ENCODE peak calls at places on chromosomes 12 and 14, in four cellular contexts. Z is left lung, G is neural progenitor cell, W is keratinocyte. J is an unnamed sample.

GRCh38 chr12:109831929-109832328 is 1.3 kb downstream of the TRPV4 start:
- DNase-seq in Z (no peak), G (no peak), W (no peak), J (no peak)

GRCh38 chr12:120584343-120585149 is 3.3 kb upstream of the POP5 start:
- DNase-seq in Z (peak), G (peak), W (no peak), J (no peak)

GRCh38 chr12:112419269-112420133 is 754 bp downstream of the PTPN11 start:
- DNase-seq in Z (peak), G (peak), W (no peak), J (peak)

GRCh38 chr12:132754555-132754954 is 7.1 kb downstream of the ANKLE2 start:
- DNase-seq in Z (no peak), G (no peak), W (no peak), J (no peak)

GRCh38 chr14:72633551-72633950 is 260.4 kb downstream of the DPF3 start:
- DNase-seq in Z (no peak), G (no peak), W (no peak), J (no peak)

GRCh38 chr12:48004039-48004940 is at the start of gene COL2A1:
- DNase-seq in Z (no peak), G (peak), W (no peak), J (no peak)

GRCh38 chr12:120406080-120406479 is 31.8 kb upstream of the COX6A1 start:
- DNase-seq in Z (no peak), G (no peak), W (no peak), J (no peak)

GRCh38 chr12:52442600-52443061 is 8.5 kb upstream of the KRT75 start:
- DNase-seq in Z (no peak), G (peak), W (peak), J (peak)

GRCh38 chr14:74801396-74801795 is 38.3 kb downstream of the YLPM1 start:
- DNase-seq in Z (no peak), G (no peak), W (no peak), J (no peak)

GRCh38 chr14:74804219-74804825 is 41.2 kb downstream of the YLPM1 start:
- DNase-seq in Z (no peak), G (peak), W (no peak), J (no peak)

GRCh38 chr14:74800780-74801179 is 37.7 kb downstream of the YLPM1 start:
- DNase-seq in Z (no peak), G (no peak), W (no peak), J (no peak)

GRCh38 chr14:74794947-74795346 is 31.8 kb downstream of the YLPM1 start:
- DNase-seq in Z (no peak), G (no peak), W (no peak), J (no peak)

DNA sequence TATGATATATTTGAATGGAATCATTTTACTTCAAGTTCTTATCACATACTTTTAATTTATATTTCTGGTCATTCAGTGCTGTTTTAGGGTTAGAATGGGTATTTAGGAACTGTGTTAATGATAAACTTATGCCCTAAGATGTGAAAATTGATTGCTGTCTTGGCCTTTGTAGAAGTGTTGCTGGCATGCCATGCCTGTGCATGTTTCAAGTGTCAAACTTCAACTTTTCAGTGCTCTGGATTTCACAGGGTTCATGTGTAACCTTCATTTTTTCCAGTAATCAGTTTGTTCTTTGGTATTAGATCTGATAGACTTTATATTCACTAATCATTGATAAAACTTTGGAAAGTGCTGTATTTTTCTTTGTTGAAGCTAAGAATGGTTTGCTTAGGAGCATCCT is 36.6 kb downstream of the YLPM1 start:
- DNase-seq in Z (no peak), G (no peak), W (no peak), J (no peak)
- H3K27ac ChIP-seq in Z (no peak), G (no peak), W (no peak), J (no peak)

DNA sequence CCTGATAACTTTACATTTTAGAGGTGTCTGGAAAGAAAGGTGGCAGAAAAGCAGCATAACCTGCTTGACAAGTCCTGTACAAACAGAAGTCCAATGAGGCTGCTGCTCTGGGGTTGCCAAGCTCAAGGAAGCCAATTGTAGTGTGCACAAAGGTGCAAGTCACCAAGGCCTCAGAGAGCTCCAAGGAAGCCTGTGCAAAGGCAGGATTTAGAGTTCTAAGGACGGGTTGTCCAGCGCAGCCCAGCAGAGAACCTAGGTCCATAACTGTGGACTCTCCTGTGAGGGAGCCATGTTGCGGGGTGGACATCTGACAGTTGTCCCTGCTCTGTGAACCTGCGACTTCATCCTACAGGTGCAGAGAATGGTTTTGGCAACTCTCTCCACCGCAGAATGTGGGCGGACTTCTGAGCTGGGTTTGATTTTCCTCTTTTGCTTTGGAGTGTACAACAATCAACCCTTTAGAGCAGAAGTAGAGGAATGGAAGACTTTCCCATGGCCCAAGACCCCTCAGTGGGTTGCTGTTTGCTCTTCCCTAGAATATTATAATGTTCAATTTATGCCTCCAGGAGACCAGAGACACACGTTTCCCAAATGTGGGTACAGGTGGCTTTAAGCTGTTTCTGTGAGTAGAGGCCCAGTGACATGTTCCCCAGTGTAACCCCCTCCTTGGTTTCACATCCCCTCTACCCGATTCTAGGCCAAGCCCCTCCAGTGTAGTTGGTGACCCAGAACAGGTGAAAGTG is 81.0 kb downstream of the ETV6 start:
- DNase-seq in Z (no peak), G (no peak), W (no peak), J (peak)
- H3K27ac ChIP-seq in Z (peak), G (no peak), W (peak), J (peak)

DNA sequence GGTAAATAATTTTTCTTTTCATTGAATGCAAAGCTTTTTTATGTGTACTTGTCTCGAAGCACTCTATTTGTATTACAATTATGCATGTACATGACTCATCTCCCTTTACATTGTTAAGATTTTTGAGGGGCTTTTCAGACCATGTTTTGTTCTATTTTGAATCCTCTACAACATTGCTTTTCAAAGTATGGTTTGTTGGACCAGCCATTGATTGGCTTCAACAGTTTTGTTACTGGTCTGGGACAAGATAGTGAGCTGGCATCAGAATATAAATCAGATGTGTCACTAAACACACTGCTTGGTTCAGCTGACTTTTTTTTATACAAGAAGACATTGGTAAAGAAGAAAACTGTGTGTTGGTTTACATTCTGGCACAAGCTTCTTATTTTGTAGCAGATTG is 122.3 kb downstream of the MON2 start:
- DNase-seq in Z (no peak), G (no peak), W (no peak), J (no peak)
- H3K27ac ChIP-seq in Z (no peak), G (no peak), W (no peak), J (no peak)

DNA sequence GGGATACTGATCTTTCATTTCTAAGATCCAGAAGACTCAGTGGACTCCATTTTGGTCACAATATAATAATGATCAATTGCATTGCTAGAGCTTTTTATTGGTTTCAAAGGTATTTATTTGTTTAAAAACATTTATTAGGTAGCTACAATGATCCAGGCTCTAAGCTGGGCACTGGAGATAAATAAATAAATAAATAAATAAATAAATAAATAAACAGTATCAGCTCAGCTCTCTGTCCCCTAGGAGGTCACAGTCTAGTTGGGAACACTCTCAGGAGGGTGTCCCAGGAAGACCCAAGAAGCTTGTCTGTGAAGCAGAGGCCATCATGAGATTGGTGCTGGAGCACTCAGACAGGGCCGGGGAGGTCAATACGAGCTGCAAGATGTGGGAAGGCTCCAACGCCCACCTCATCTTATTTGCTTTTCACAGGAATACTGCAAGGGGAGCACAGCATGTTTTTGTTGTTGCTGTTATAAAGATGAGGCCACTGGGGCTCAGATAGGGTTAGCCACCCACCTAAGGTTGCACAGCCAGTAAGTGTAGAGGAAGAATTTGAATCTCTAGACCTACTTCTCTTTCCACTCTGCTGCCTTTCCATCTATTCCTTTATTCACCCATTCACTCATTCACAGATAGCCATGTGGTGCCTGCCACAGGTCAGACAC is 15.5 kb downstream of the ASB2 start:
- DNase-seq in Z (no peak), G (no peak), W (no peak), J (no peak)
- H3K27ac ChIP-seq in Z (no peak), G (no peak), W (peak), J (peak)

GRCh38 chr12:95615735-95616134 is 64.5 kb upstream of the USP44 start:
- DNase-seq in Z (no peak), G (no peak), W (no peak), J (no peak)
- H3K27ac ChIP-seq in Z (no peak), G (no peak), W (no peak), J (peak)

J was measured in epithelial cell of prostate.